ENCODE peak calls at places on chromosomes 13 and 19, in six cellular contexts. R is CD8-positive, alpha-beta T cell; M is PC-9; N is H9; G is PC-3; I is WTC11. D is an unnamed sample.

GRCh38 chr19:35349614-35350521 is 2.2 kb downstream of the FFAR1 start:
- DNase-seq in R (no peak), M (no peak), N (peak; percentile 20), G (no peak), I (no peak), D (no peak)

GRCh38 chr13:101416181-101417042 is at the start of gene NALCN:
- DNase-seq in R (no peak), M (peak; percentile 55), N (peak; percentile 39), G (peak; percentile 39), I (peak; percentile 34), D (no peak)

GRCh38 chr13:107322228-107322627 is 754.3 kb upstream of the ARGLU1 start:
- DNase-seq in R (no peak), M (no peak), N (no peak), G (peak; percentile 20), I (no peak), D (no peak)

GRCh38 chr13:34070006-34070405 is 252.1 kb downstream of the RFC3 start:
- DNase-seq in R (no peak), M (no peak), N (no peak), G (peak; percentile 47), I (no peak), D (no peak)

GRCh38 chr19:39430675-39431593 is 4.8 kb downstream of the RPS16 start:
- DNase-seq in R (no peak), M (peak; percentile 80), N (peak; percentile 84), G (peak; percentile 93), I (no peak), D (no peak)

GRCh38 chr13:83798731-83799130 is 83.5 kb downstream of the SLITRK1 start:
- DNase-seq in R (no peak), M (no peak), N (no peak), G (peak; percentile 36), I (no peak), D (peak; percentile 1)

GRCh38 chr19:53951947-53952346 is 10.8 kb upstream of the CACNG8 start:
- DNase-seq in R (no peak), M (no peak), N (no peak), G (no peak), I (no peak), D (no peak)

GRCh38 chr19:5687360-5688198 is 2.5 kb upstream of the RPL36 start:
- DNase-seq in R (no peak), M (no peak), N (peak; percentile 37), G (no peak), I (no peak), D (no peak)

DNA sequence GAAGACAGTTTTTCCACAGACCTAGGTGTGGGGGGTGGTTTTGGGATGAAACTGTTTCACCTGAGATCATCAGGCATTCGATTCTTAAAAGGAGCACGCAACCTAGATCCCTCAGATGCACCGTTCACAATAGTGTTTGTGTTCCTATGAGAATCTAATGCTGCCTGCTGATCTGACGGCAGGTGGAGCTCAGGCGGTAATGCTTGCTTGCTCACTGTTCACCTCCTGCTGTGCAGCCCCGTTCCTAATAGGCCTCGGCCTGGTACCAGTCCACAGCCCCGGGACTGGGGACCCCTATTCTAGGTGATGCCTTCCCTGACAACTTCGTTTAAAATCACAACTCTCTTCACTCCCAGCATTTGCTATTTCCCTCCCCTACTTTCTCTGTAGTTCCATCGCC is 149.6 kb downstream of the IER2 start:
- DNase-seq in R (no peak), M (no peak), N (no peak), G (peak; percentile 15), I (peak; percentile 26), D (no peak)
- TF ChIP-seq CTCF in R (no peak), M (no peak), N (no peak), G (no peak), I (no peak), D (no peak)

DNA sequence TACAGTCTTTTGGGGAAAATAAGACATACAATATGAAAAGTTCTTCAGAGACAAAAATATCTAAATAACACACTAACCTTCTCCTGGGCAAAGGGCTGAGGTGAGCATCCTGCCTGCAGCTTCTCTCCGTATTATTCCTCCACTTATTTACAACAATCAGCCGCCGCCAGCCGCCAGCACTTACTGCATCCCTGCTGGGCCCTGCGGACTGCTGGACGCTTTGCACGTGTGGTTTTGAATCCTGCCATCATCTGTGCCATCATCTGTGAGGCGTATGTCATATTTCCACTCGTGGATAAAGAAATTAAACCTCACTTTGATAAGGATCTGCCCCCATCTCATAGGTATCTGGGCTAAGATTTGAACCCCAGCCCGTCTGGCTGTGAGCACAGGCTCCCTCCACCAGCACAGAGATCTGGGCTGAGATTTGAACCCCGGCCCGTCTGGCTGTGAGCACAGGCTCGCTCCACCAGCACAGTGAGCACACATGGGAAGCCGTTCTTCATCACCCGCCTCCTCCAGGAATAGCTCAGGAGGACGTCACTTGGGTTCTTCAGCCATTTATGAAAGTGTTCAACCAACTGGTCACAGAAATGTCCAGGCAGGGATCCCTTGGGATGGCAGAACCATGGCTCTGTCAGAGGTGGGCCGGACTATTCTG is 35.2 kb upstream of the TUBGCP3 start:
- DNase-seq in R (no peak), M (no peak), N (no peak), G (no peak), I (no peak), D (no peak)
- TF ChIP-seq CTCF in R (no peak), M (no peak), N (no peak), G (no peak), I (no peak), D (no peak)

GRCh38 chr19:49850221-49850486 is 805 bp upstream of the PTOV1 start:
- DNase-seq in R (no peak), M (no peak), N (no peak), G (no peak), I (no peak), D (no peak)

GRCh38 chr19:49850487-49851342 is at the start of gene PTOV1:
- DNase-seq in R (peak; percentile 93), M (peak; percentile 92), N (peak; percentile 93), G (peak; percentile 97), I (peak; percentile 88), D (peak; percentile 78)

GRCh38 chr19:49847731-49848696 is 2.9 kb upstream of the PTOV1 start:
- DNase-seq in R (no peak), M (no peak), N (no peak), G (peak; percentile 95), I (no peak), D (no peak)

GRCh38 chr19:49848938-49849337 is 2.0 kb upstream of the PTOV1 start:
- DNase-seq in R (no peak), M (no peak), N (no peak), G (peak; percentile 30), I (no peak), D (no peak)

GRCh38 chr19:49849433-49850220 is 1.3 kb upstream of the PTOV1 start:
- DNase-seq in R (no peak), M (no peak), N (no peak), G (no peak), I (no peak), D (no peak)
- TF ChIP-seq CTCF in R (no peak), M (no peak), N (no peak), G (no peak), I (no peak), D (no peak)

GRCh38 chr19:7748756-7749155 is 1.4 kb upstream of the CD209 start:
- DNase-seq in R (no peak), M (peak; percentile 30), N (peak; percentile 86), G (peak; percentile 82), I (peak; percentile 62), D (no peak)
- TF ChIP-seq CTCF in R (no peak), M (peak; percentile 64), N (peak; percentile 67), G (peak; percentile 77), I (no peak), D (no peak)

DNA sequence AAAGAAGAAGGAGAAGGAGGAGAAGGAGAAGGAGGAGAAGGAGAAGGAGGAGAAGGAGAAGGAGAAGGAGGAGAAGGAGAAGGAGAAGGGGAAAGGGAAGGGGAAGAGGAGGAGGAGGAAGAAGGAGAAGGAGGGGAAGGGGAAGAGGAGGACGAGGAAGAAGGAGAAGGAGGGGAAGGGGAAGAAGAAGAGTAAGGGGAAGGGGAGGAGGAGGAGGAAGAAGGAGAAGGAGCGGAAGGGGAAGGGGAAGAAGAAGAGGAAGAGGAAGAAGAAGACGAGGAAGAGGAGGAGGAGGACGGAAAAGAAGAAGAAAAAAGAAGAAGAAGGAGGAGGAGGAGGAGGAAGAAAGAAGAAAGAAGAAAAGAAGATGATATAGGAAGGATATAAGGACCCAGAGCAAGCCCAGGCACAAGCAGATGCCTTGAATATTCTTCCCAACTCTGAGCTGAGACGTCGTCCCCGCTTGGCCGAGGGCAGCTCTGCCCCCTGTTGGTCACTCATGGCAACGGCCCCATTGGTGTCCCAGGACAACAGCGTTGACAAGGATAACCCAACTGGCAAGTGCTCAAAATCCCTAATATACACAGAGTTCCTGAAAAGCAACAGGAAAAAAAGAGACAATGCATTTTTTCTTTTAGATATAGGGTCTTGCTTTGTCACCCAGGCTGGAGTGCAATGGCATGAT is 30.6 kb upstream of the IGSF23 start:
- DNase-seq in R (no peak), M (no peak), N (peak; percentile 79), G (peak; percentile 37), I (peak; percentile 86), D (no peak)
- TF ChIP-seq CTCF in R (no peak), M (peak; percentile 60), N (peak; percentile 97), G (peak; percentile 59), I (peak; percentile 85), D (peak; percentile 46)

GRCh38 chr19:22882797-22883196 is 50.7 kb downstream of the ZNF723 start:
- DNase-seq in R (no peak), M (no peak), N (no peak), G (peak; percentile 68), I (no peak), D (no peak)
- TF ChIP-seq CTCF in R (no peak), M (peak; percentile 68), N (peak; percentile 55), G (peak; percentile 63), I (no peak), D (no peak)

DNA sequence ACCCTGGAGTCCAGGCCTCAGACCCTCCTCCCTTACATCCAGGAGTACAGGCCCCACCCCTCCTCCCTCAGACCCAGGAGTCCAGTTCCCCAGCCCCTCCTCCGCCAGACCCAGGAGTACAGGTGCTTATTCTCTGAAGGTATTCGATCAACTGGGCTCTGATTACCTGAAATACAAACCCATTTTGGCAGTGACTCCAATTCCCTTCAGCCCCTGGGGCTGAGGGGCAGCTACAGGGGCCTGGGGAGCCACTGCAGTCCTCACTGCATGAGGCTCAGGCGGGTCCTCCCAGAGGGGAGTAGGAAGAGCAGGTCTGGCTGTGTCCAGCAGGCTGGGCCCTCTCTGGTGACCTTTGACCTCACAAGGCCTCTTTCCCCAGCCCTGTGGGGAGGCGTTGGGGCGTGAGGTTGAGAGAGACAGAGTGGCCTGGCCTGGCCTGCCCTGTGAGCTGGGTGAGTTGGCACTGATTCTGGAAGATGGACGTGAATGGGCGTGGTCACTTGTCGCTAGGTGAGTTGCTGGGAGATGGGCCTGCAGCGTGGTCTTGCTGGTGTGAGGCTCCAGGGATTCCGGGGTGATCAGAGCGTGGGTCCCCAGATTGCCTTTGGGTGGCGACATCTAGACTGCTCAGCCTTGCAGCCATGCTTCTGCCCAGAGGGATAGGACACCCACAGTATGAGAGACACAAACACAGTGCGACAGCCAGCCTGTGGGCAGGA is 3.1 kb downstream of the BCAT2 start:
- DNase-seq in R (no peak), M (no peak), N (peak; percentile 56), G (no peak), I (peak; percentile 44), D (no peak)
- TF ChIP-seq CTCF in R (no peak), M (peak; percentile 17), N (peak; percentile 20), G (no peak), I (no peak), D (no peak)